ENCODE peak calls at places on chromosomes 7 and 10, in ten cellular contexts. One of them, this sample, is unnamed.

GRCh38 chr7:104552102-104552501 is 223.7 kb downstream of the LHFPL3 start:
- DNase-seq in posterior cingulate gyrus: no peak
- DNase-seq in HEK293T: peak; percentile 28
- DNase-seq in activated T-cell treated with anti-CD3 and anti-CD28 coated beads for 48 hours: no peak
- DNase-seq in psoas muscle: no peak
- DNase-seq in suprapubic skin: no peak
- DNase-seq in AG04449: no peak
- DNase-seq in HT-29: peak; percentile 80
- DNase-seq in left ventricle myocardium inferior: peak; percentile 17
- DNase-seq in spleen: no peak
- DNase-seq in this sample: no peak

GRCh38 chr7:155104913-155105312 is 34.8 kb downstream of the HTR5A start:
- DNase-seq in spleen: no peak
- DNase-seq in left ventricle myocardium inferior: no peak
- DNase-seq in activated T-cell treated with anti-CD3 and anti-CD28 coated beads for 48 hours: no peak
- DNase-seq in posterior cingulate gyrus: no peak
- DNase-seq in AG04449: no peak
- DNase-seq in suprapubic skin: no peak
- DNase-seq in psoas muscle: no peak
- DNase-seq in HT-29: no peak
- DNase-seq in HEK293T: no peak
- DNase-seq in this sample: no peak

GRCh38 chr7:50538478-50538877 is 26.7 kb downstream of the DDC start:
- DNase-seq in HT-29: no peak
- DNase-seq in activated T-cell treated with anti-CD3 and anti-CD28 coated beads for 48 hours: no peak
- DNase-seq in HEK293T: no peak
- DNase-seq in suprapubic skin: no peak
- DNase-seq in posterior cingulate gyrus: no peak
- DNase-seq in spleen: no peak
- DNase-seq in psoas muscle: no peak
- DNase-seq in AG04449: no peak
- DNase-seq in left ventricle myocardium inferior: no peak
- DNase-seq in this sample: no peak

GRCh38 chr10:73591935-73592699 is 975 bp upstream of the USP54 start:
- DNase-seq in spleen: no peak
- DNase-seq in HEK293T: peak; percentile 36
- DNase-seq in HT-29: peak; percentile 90
- DNase-seq in psoas muscle: no peak
- DNase-seq in suprapubic skin: no peak
- DNase-seq in left ventricle myocardium inferior: peak; percentile 30
- DNase-seq in posterior cingulate gyrus: no peak
- DNase-seq in activated T-cell treated with anti-CD3 and anti-CD28 coated beads for 48 hours: no peak
- DNase-seq in AG04449: no peak
- DNase-seq in this sample: peak; percentile 73

GRCh38 chr10:120511165-120511564 is 54.1 kb downstream of the PLPP4 start:
- DNase-seq in psoas muscle: no peak
- DNase-seq in HT-29: no peak
- DNase-seq in suprapubic skin: no peak
- DNase-seq in left ventricle myocardium inferior: no peak
- DNase-seq in HEK293T: no peak
- DNase-seq in posterior cingulate gyrus: no peak
- DNase-seq in AG04449: no peak
- DNase-seq in spleen: no peak
- DNase-seq in activated T-cell treated with anti-CD3 and anti-CD28 coated beads for 48 hours: no peak
- DNase-seq in this sample: no peak

GRCh38 chr7:131027287-131027773 is 293.3 kb upstream of the KLF14 start:
- DNase-seq in psoas muscle: peak; percentile 69
- DNase-seq in suprapubic skin: no peak
- DNase-seq in spleen: no peak
- DNase-seq in AG04449: peak; percentile 72
- DNase-seq in activated T-cell treated with anti-CD3 and anti-CD28 coated beads for 48 hours: no peak
- DNase-seq in HT-29: no peak
- DNase-seq in left ventricle myocardium inferior: peak; percentile 50
- DNase-seq in HEK293T: no peak
- DNase-seq in posterior cingulate gyrus: peak; percentile 46
- DNase-seq in this sample: no peak

GRCh38 chr10:102437515-102437914 is 5.1 kb upstream of the CUEDC2 start:
- DNase-seq in HEK293T: no peak
- DNase-seq in suprapubic skin: no peak
- DNase-seq in AG04449: no peak
- DNase-seq in posterior cingulate gyrus: no peak
- DNase-seq in left ventricle myocardium inferior: no peak
- DNase-seq in spleen: no peak
- DNase-seq in HT-29: no peak
- DNase-seq in activated T-cell treated with anti-CD3 and anti-CD28 coated beads for 48 hours: no peak
- DNase-seq in psoas muscle: no peak
- DNase-seq in this sample: no peak

GRCh38 chr7:107860981-107861652 is 29.9 kb upstream of the DLD start:
- DNase-seq in left ventricle myocardium inferior: no peak
- DNase-seq in AG04449: no peak
- DNase-seq in posterior cingulate gyrus: no peak
- DNase-seq in HEK293T: no peak
- DNase-seq in HT-29: no peak
- DNase-seq in spleen: no peak
- DNase-seq in suprapubic skin: no peak
- DNase-seq in psoas muscle: no peak
- DNase-seq in activated T-cell treated with anti-CD3 and anti-CD28 coated beads for 48 hours: no peak
- DNase-seq in this sample: no peak

GRCh38 chr10:42970451-42971250 is 106.2 kb upstream of the RET start:
- DNase-seq in HEK293T: no peak
- DNase-seq in left ventricle myocardium inferior: no peak
- DNase-seq in posterior cingulate gyrus: peak; percentile 23
- DNase-seq in suprapubic skin: peak; percentile 67
- DNase-seq in spleen: peak; percentile 63
- DNase-seq in AG04449: no peak
- DNase-seq in activated T-cell treated with anti-CD3 and anti-CD28 coated beads for 48 hours: no peak
- DNase-seq in HT-29: no peak
- DNase-seq in psoas muscle: peak; percentile 26
- DNase-seq in this sample: peak; percentile 65

GRCh38 chr7:102416406-102416805 is 17.0 kb upstream of the ORAI2 start:
- DNase-seq in activated T-cell treated with anti-CD3 and anti-CD28 coated beads for 48 hours: no peak
- DNase-seq in posterior cingulate gyrus: no peak
- DNase-seq in spleen: no peak
- DNase-seq in psoas muscle: no peak
- DNase-seq in HEK293T: no peak
- DNase-seq in AG04449: no peak
- DNase-seq in suprapubic skin: no peak
- DNase-seq in HT-29: no peak
- DNase-seq in left ventricle myocardium inferior: no peak
- DNase-seq in this sample: no peak

GRCh38 chr7:122143376-122143750 is 686 bp downstream of the AASS start:
- DNase-seq in activated T-cell treated with anti-CD3 and anti-CD28 coated beads for 48 hours: no peak
- DNase-seq in psoas muscle: peak; percentile 45
- DNase-seq in HT-29: no peak
- DNase-seq in suprapubic skin: peak; percentile 77
- DNase-seq in HEK293T: peak; percentile 14
- DNase-seq in AG04449: no peak
- DNase-seq in left ventricle myocardium inferior: peak; percentile 13
- DNase-seq in spleen: peak; percentile 79
- DNase-seq in posterior cingulate gyrus: no peak
- DNase-seq in this sample: peak; percentile 65

This sample was measured in kidney.